ENCODE peak calls at places on chromosomes 1 and 21, in four cellular contexts. One of them, this sample, is unnamed.

GRCh38 chr1:160641323-160642280 is 5.2 kb downstream of the SLAMF1 start:
- DNase-seq in K562: no peak
- DNase-seq in A549: no peak
- DNase-seq in HepG2: no peak
- DNase-seq in this sample: no peak

GRCh38 chr1:87203890-87204289 is 124.8 kb upstream of the LMO4 start:
- DNase-seq in K562: no peak
- DNase-seq in A549: no peak
- DNase-seq in HepG2: no peak
- DNase-seq in this sample: no peak

GRCh38 chr1:192700834-192701271 is 64.9 kb downstream of the RGS13 start:
- DNase-seq in K562: no peak
- DNase-seq in A549: peak
- DNase-seq in HepG2: peak
- DNase-seq in this sample: no peak

GRCh38 chr21:36055551-36055950 is 4.8 kb downstream of the SETD4 start:
- DNase-seq in A549: no peak
- DNase-seq in K562: no peak
- DNase-seq in HepG2: no peak
- DNase-seq in this sample: no peak

GRCh38 chr21:35239811-35240219 is 190.7 kb upstream of the RUNX1 start:
- DNase-seq in HepG2: no peak
- DNase-seq in A549: no peak
- DNase-seq in K562: no peak
- DNase-seq in this sample: no peak

GRCh38 chr1:47883963-47884362 is 113.2 kb downstream of the TRABD2B start:
- DNase-seq in A549: no peak
- DNase-seq in K562: no peak
- DNase-seq in HepG2: no peak
- DNase-seq in this sample: no peak

GRCh38 chr1:61842863-61843514 is 100.7 kb downstream of the PATJ start:
- DNase-seq in K562: no peak
- DNase-seq in A549: peak
- DNase-seq in HepG2: no peak
- DNase-seq in this sample: no peak

GRCh38 chr21:31151682-31152081 is 113.4 kb upstream of the KRTAP19-8 start:
- DNase-seq in K562: no peak
- DNase-seq in A549: no peak
- DNase-seq in HepG2: no peak
- DNase-seq in this sample: no peak

GRCh38 chr1:196060539-196060938 is 547.7 kb downstream of the KCNT2 start:
- DNase-seq in HepG2: no peak
- DNase-seq in A549: no peak
- DNase-seq in K562: no peak
- DNase-seq in this sample: no peak

GRCh38 chr1:15406911-15407559 is 2.7 kb upstream of the EFHD2 start:
- DNase-seq in K562: no peak
- DNase-seq in HepG2: no peak
- DNase-seq in A549: no peak
- DNase-seq in this sample: no peak

GRCh38 chr1:86441997-86442396 is 18.0 kb downstream of the CLCA2 start:
- DNase-seq in HepG2: no peak
- DNase-seq in A549: no peak
- DNase-seq in K562: no peak
- DNase-seq in this sample: no peak

GRCh38 chr1:87972818-87973217 is 644.1 kb downstream of the LMO4 start:
- DNase-seq in A549: no peak
- DNase-seq in HepG2: no peak
- DNase-seq in K562: no peak
- DNase-seq in this sample: no peak

GRCh38 chr1:78340006-78340405 is 150.8 kb upstream of the PTGFR start:
- DNase-seq in K562: no peak
- DNase-seq in HepG2: no peak
- DNase-seq in A549: no peak
- DNase-seq in this sample: no peak

GRCh38 chr1:17046043-17046657 is 7.7 kb downstream of the SDHB start:
- DNase-seq in K562: no peak
- DNase-seq in A549: peak
- DNase-seq in HepG2: peak
- DNase-seq in this sample: no peak

GRCh38 chr1:177913762-177914540 is 55.9 kb downstream of the SEC16B start:
- DNase-seq in HepG2: peak
- DNase-seq in A549: peak
- DNase-seq in K562: no peak
- DNase-seq in this sample: peak

GRCh38 chr1:57782357-57782756 is 358.5 kb upstream of the DAB1 start:
- DNase-seq in K562: no peak
- DNase-seq in A549: no peak
- DNase-seq in HepG2: no peak
- DNase-seq in this sample: no peak

GRCh38 chr21:23578027-23578426 is 2029.3 kb downstream of the MRPL39 start:
- DNase-seq in A549: no peak
- DNase-seq in K562: no peak
- DNase-seq in HepG2: no peak
- DNase-seq in this sample: no peak

GRCh38 chr1:13752852-13753251 is 52.9 kb downstream of the PRDM2 start:
- DNase-seq in HepG2: no peak
- DNase-seq in K562: no peak
- DNase-seq in A549: no peak
- DNase-seq in this sample: no peak

GRCh38 chr21:33899199-33899598 is 16.4 kb downstream of the ATP5PO start:
- DNase-seq in A549: no peak
- DNase-seq in HepG2: no peak
- DNase-seq in K562: no peak
- DNase-seq in this sample: no peak

GRCh38 chr1:248714248-248714647 is 11.7 kb upstream of the OR14I1 start:
- DNase-seq in A549: peak
- DNase-seq in HepG2: no peak
- DNase-seq in K562: no peak
- DNase-seq in this sample: no peak

GRCh38 chr1:26237230-26237966 is 3.4 kb downstream of the CEP85 start:
- DNase-seq in A549: peak
- DNase-seq in K562: no peak
- DNase-seq in HepG2: no peak
- DNase-seq in this sample: no peak

GRCh38 chr1:236090741-236091147 is 25.9 kb upstream of the NID1 start:
- DNase-seq in A549: no peak
- DNase-seq in K562: no peak
- DNase-seq in HepG2: no peak
- DNase-seq in this sample: no peak

GRCh38 chr1:41486892-41487728 is 2.6 kb upstream of the EDN2 start:
- DNase-seq in K562: no peak
- DNase-seq in A549: no peak
- DNase-seq in HepG2: no peak
- DNase-seq in this sample: peak

GRCh38 chr1:29628190-29628589 is 391.9 kb downstream of the PTPRU start:
- DNase-seq in K562: no peak
- DNase-seq in HepG2: no peak
- DNase-seq in A549: no peak
- DNase-seq in this sample: no peak

GRCh38 chr1:935751-936231 is 12.1 kb downstream of the SAMD11 start:
- DNase-seq in HepG2: no peak
- DNase-seq in K562: peak
- DNase-seq in A549: no peak
- DNase-seq in this sample: peak

GRCh38 chr1:63524166-63524565 is 841 bp downstream of the EFCAB7 start:
- DNase-seq in HepG2: no peak
- DNase-seq in A549: no peak
- DNase-seq in K562: no peak
- DNase-seq in this sample: no peak

GRCh38 chr1:158311066-158311465 is 20.3 kb downstream of the CD1B start:
- DNase-seq in HepG2: no peak
- DNase-seq in A549: no peak
- DNase-seq in K562: no peak
- DNase-seq in this sample: no peak

GRCh38 chr21:31205412-31205811 is 138.6 kb downstream of the TIAM1 start:
- DNase-seq in K562: no peak
- DNase-seq in A549: no peak
- DNase-seq in HepG2: no peak
- DNase-seq in this sample: no peak

GRCh38 chr1:153493343-153493960 is 33.0 kb upstream of the S100A7 start:
- DNase-seq in HepG2: no peak
- DNase-seq in A549: no peak
- DNase-seq in K562: no peak
- DNase-seq in this sample: no peak

GRCh38 chr1:153495536-153495935 is 35.1 kb upstream of the S100A7 start:
- DNase-seq in HepG2: no peak
- DNase-seq in K562: no peak
- DNase-seq in A549: no peak
- DNase-seq in this sample: no peak

GRCh38 chr1:153498746-153499145 is 37.0 kb downstream of the S100A6 start:
- DNase-seq in K562: no peak
- DNase-seq in HepG2: no peak
- DNase-seq in A549: no peak
- DNase-seq in this sample: no peak

GRCh38 chr1:153490272-153491051 is 30.0 kb upstream of the S100A7 start:
- DNase-seq in A549: peak
- DNase-seq in HepG2: no peak
- DNase-seq in K562: no peak
- DNase-seq in this sample: no peak

GRCh38 chr1:153494976-153495535 is 34.6 kb upstream of the S100A7 start:
- DNase-seq in K562: peak
- DNase-seq in HepG2: peak
- DNase-seq in A549: peak
- DNase-seq in this sample: peak
- TF ChIP-seq HMGXB4 in K562: no peak
- TF ChIP-seq HMGXB4 in HepG2: no peak
- TF ChIP-seq HMGXB4 in A549: no peak
- TF ChIP-seq HMGXB4 in this sample: no peak

GRCh38 chr21:25107708-25108107 is 499.6 kb downstream of the MRPL39 start:
- DNase-seq in A549: no peak
- DNase-seq in K562: no peak
- DNase-seq in HepG2: no peak
- DNase-seq in this sample: no peak
- TF ChIP-seq HMGXB4 in A549: no peak
- TF ChIP-seq HMGXB4 in K562: no peak
- TF ChIP-seq HMGXB4 in HepG2: no peak
- TF ChIP-seq HMGXB4 in this sample: no peak

GRCh38 chr1:215523128-215523861 is 43.8 kb upstream of the KCTD3 start:
- DNase-seq in HepG2: no peak
- DNase-seq in A549: no peak
- DNase-seq in K562: no peak
- DNase-seq in this sample: no peak

GRCh38 chr1:215526147-215526845 is 40.8 kb upstream of the KCTD3 start:
- DNase-seq in A549: peak
- DNase-seq in HepG2: peak
- DNase-seq in K562: peak
- DNase-seq in this sample: no peak

GRCh38 chr1:215521279-215521678 is 45.8 kb upstream of the KCTD3 start:
- DNase-seq in K562: no peak
- DNase-seq in HepG2: no peak
- DNase-seq in A549: no peak
- DNase-seq in this sample: no peak

GRCh38 chr1:215526846-215527151 is 40.3 kb upstream of the KCTD3 start:
- DNase-seq in K562: no peak
- DNase-seq in A549: no peak
- DNase-seq in HepG2: no peak
- DNase-seq in this sample: no peak

DNA sequence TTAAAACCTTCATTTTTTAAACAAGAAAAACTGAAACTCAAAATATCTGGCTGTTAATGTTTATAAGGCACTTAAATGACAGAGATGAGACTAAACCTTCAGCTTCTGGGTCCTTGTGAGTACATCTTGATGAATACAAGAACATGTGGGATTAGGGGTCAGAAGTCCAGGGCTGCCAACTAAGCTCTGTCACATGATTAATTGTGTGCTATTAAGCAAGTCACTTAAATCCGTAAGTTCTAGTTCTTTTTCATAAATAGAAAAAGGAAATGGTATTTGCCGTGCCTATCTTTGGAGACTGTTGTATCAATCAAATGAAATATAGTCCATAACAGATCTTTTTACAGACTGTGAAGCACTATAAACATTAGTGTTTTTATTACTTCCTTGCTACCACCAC is 43.2 kb upstream of the KCTD3 start:
- DNase-seq in A549: no peak
- DNase-seq in K562: no peak
- DNase-seq in HepG2: no peak
- DNase-seq in this sample: no peak
- TF ChIP-seq HMGXB4 in A549: no peak
- TF ChIP-seq HMGXB4 in K562: no peak
- TF ChIP-seq HMGXB4 in HepG2: no peak
- TF ChIP-seq HMGXB4 in this sample: no peak

DNA sequence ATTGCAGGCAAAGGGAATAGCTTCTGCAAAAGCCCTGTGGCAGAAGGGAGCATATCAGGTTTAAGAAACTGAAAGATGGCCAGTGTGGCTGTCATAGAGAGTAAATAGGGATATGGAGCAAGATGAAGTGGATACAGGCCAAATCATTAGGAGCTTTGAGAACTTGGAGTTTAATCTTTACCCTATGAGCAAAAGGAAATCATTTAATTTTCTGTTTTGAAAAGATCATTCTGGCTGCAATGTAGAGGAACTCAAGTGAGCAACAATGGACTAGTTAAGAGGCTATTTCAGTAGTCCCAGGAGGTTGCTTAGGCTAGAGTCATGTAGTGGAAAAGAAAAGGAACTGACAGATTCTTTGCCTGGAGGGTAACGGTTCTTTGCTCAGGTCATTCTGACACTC is 47.2 kb downstream of the RAP1A start:
- DNase-seq in HepG2: no peak
- DNase-seq in A549: no peak
- DNase-seq in K562: no peak
- DNase-seq in this sample: no peak
- TF ChIP-seq HMGXB4 in HepG2: no peak
- TF ChIP-seq HMGXB4 in A549: no peak
- TF ChIP-seq HMGXB4 in K562: no peak
- TF ChIP-seq HMGXB4 in this sample: no peak

GRCh38 chr1:164707868-164708331 is 148.9 kb downstream of the PBX1 start:
- DNase-seq in HepG2: no peak
- DNase-seq in A549: peak
- DNase-seq in K562: no peak
- DNase-seq in this sample: no peak
- TF ChIP-seq HMGXB4 in HepG2: no peak
- TF ChIP-seq HMGXB4 in A549: no peak
- TF ChIP-seq HMGXB4 in K562: no peak
- TF ChIP-seq HMGXB4 in this sample: no peak

DNA sequence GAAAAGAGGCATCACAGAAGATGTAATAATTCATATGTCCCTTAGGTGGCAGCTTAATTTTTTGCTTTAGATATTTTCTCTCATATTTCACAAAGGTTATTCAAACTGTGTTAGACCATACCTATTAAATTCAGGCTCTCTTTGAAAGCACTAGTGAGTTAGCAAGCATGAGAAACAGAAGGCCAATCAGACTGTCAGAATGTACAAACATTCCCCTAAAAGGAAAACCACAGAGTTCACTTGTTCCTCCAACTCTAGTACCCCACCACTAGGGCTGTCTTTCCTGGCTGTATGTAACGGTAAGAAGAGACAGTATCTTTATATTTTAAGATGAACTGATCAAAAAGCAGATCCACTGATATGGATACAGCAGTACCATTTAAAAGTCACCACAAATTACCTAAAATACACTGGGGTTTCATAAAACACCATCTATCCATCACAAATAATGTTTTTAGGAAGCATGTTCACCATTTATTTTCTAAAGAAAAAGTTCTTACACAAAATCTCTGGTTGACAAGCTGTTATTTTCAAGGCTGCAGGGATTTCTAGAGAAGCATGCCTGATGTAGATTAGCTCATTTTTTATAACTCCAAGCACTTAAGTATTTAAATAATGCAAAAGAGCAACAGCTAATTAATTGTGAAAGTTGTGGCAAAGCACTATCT is 1.8 kb downstream of the ARPC5 start:
- DNase-seq in A549: peak
- DNase-seq in HepG2: peak
- DNase-seq in K562: peak
- DNase-seq in this sample: no peak
- TF ChIP-seq HMGXB4 in A549: peak
- TF ChIP-seq HMGXB4 in HepG2: no peak
- TF ChIP-seq HMGXB4 in K562: no peak
- TF ChIP-seq HMGXB4 in this sample: no peak